ENCODE peak calls at places on chromosomes 12 and 14, in four cellular contexts. O is mesothelial cell of epicardium, B is HEK293T, U is epithelial cell of esophagus. L is an unnamed sample.

GRCh38 chr12:92505373-92506340 is 197.1 kb upstream of the PLEKHG7 start:
- DNase-seq in O (no peak), B (no peak), U (no peak), L (peak; percentile 15)

GRCh38 chr12:116222358-116222757 is 55.1 kb downstream of the MED13L start:
- DNase-seq in O (no peak), B (no peak), U (peak; percentile 93), L (peak; percentile 19)

GRCh38 chr14:71380271-71380670 is 473.0 kb downstream of the PCNX1 start:
- DNase-seq in O (no peak), B (no peak), U (peak; percentile 36), L (peak; percentile 53)

GRCh38 chr12:72011374-72011773 is 72.7 kb downstream of the TPH2 start:
- DNase-seq in O (no peak), B (no peak), U (no peak), L (no peak)

GRCh38 chr12:45477526-45477925 is 252.0 kb upstream of the ARID2 start:
- DNase-seq in O (no peak), B (no peak), U (no peak), L (no peak)

GRCh38 chr14:34711169-34711568 is 3.2 kb downstream of the CFL2 start:
- DNase-seq in O (no peak), B (no peak), U (peak; percentile 71), L (peak; percentile 83)

GRCh38 chr12:6647083-6647604 is at the start of gene ACRBP:
- DNase-seq in O (peak; percentile 59), B (no peak), U (peak; percentile 51), L (peak; percentile 68)

GRCh38 chr14:41558527-41558926 is 48.1 kb upstream of the LRFN5 start:
- DNase-seq in O (no peak), B (no peak), U (no peak), L (no peak)

GRCh38 chr12:117874842-117875434 is 93.9 kb downstream of the KSR2 start:
- DNase-seq in O (peak; percentile 83), B (peak; percentile 76), U (peak; percentile 62), L (peak; percentile 80)

GRCh38 chr14:33019346-33019745 is 80.7 kb downstream of the NPAS3 start:
- DNase-seq in O (no peak), B (no peak), U (no peak), L (no peak)

L was measured in AG08395.